ENCODE peak calls at places on chromosomes 6 and 20, in four cellular contexts. V, P, N and S are unnamed samples.

GRCh38 chr6:127457444-127458064 is 1.6 kb downstream of the KIAA0408 start:
- DNase-seq in V (no peak), P (no peak), N (no peak), S (no peak)

GRCh38 chr20:16104783-16105182 is 468.5 kb downstream of the KIF16B start:
- DNase-seq in P (no peak), V (no peak), N (no peak), S (no peak)

GRCh38 chr20:44810391-44811149 is at the start of gene RIMS4:
- DNase-seq in P (peak), V (no peak), N (peak), S (no peak)

GRCh38 chr20:32823737-32824588 is 4.2 kb downstream of the MAPRE1 start:
- DNase-seq in V (no peak), P (no peak), N (no peak), S (no peak)

GRCh38 chr20:32797160-32797468 is 22.6 kb upstream of the MAPRE1 start:
- DNase-seq in V (no peak), N (no peak), P (no peak), S (no peak)

GRCh38 chr20:50519036-50519780 is 9.0 kb downstream of the PTPN1 start:
- DNase-seq in V (no peak), N (no peak), P (no peak), S (no peak)

GRCh38 chr20:6708010-6708409 is 59.5 kb upstream of the BMP2 start:
- DNase-seq in P (no peak), V (no peak), N (no peak), S (no peak)

GRCh38 chr20:58891076-58891685 is 38.7 kb downstream of the GNAS start:
- DNase-seq in P (peak), N (peak), V (no peak), S (peak)

GRCh38 chr6:47221565-47221964 is 88.1 kb downstream of the TNFRSF21 start:
- DNase-seq in V (no peak), N (no peak), P (no peak), S (no peak)

GRCh38 chr20:21397341-21398108 is at the start of gene NKX2-4:
- DNase-seq in N (peak), P (no peak), V (no peak), S (no peak)

GRCh38 chr6:141677598-141678211 is 455.0 kb upstream of the GJE1 start:
- DNase-seq in P (peak), V (peak), N (peak), S (peak)

GRCh38 chr6:29232725-29233124 is 62.0 kb downstream of the OR2J2 start:
- DNase-seq in N (no peak), V (no peak), P (no peak), S (no peak)

GRCh38 chr20:49775229-49775693 is 37.4 kb upstream of the SLC9A8 start:
- DNase-seq in P (no peak), N (no peak), V (peak), S (peak)

GRCh38 chr6:6972456-6972855 is 135.3 kb upstream of the RREB1 start:
- DNase-seq in P (no peak), V (no peak), N (no peak), S (no peak)

GRCh38 chr20:50723672-50724071 is 7.7 kb upstream of the PARD6B start:
- DNase-seq in P (no peak), V (no peak), N (no peak), S (no peak)

GRCh38 chr20:9912858-9913434 is 74.1 kb upstream of the PAK5 start:
- DNase-seq in N (no peak), V (peak), P (peak), S (peak)

GRCh38 chr20:38724603-38725457 is 544 bp downstream of the SLC32A1 start:
- DNase-seq in N (peak), V (no peak), P (no peak), S (no peak)